ENCODE peak calls at places on chromosome 19, in seven cellular contexts. One of them, this sample, is unnamed.

GRCh38 chr19:40466219-40467006 is at the start of gene SPTBN4:
- DNase-seq in mammary epithelial cell: no peak
- DNase-seq in NT2/D1: no peak
- DNase-seq in DND-41: no peak
- DNase-seq in mesenchymal stem cell: no peak
- DNase-seq in HCT116: no peak
- DNase-seq in endothelial cell of umbilical vein: no peak
- DNase-seq in this sample: no peak

GRCh38 chr19:15583346-15583745 is 31.7 kb upstream of the CYP4F8 start:
- DNase-seq in DND-41: no peak
- DNase-seq in mammary epithelial cell: no peak
- DNase-seq in mesenchymal stem cell: no peak
- DNase-seq in NT2/D1: no peak
- DNase-seq in endothelial cell of umbilical vein: no peak
- DNase-seq in HCT116: no peak
- DNase-seq in this sample: no peak

GRCh38 chr19:4130635-4131438 is 6.9 kb upstream of the MAP2K2 start:
- DNase-seq in mesenchymal stem cell: peak
- DNase-seq in NT2/D1: no peak
- DNase-seq in mammary epithelial cell: peak
- DNase-seq in DND-41: no peak
- DNase-seq in endothelial cell of umbilical vein: no peak
- DNase-seq in HCT116: peak
- DNase-seq in this sample: no peak

GRCh38 chr19:15099017-15099582 is 8.1 kb upstream of the SYDE1 start:
- DNase-seq in NT2/D1: no peak
- DNase-seq in mammary epithelial cell: no peak
- DNase-seq in endothelial cell of umbilical vein: no peak
- DNase-seq in HCT116: no peak
- DNase-seq in DND-41: no peak
- DNase-seq in mesenchymal stem cell: no peak
- DNase-seq in this sample: no peak

GRCh38 chr19:295687-296370 is 4.6 kb upstream of the PLPP2 start:
- DNase-seq in NT2/D1: no peak
- DNase-seq in DND-41: no peak
- DNase-seq in mesenchymal stem cell: no peak
- DNase-seq in HCT116: no peak
- DNase-seq in mammary epithelial cell: no peak
- DNase-seq in endothelial cell of umbilical vein: no peak
- DNase-seq in this sample: no peak

GRCh38 chr19:3458595-3459284 is 21.6 kb downstream of the SMIM24 start:
- DNase-seq in mesenchymal stem cell: peak
- DNase-seq in HCT116: no peak
- DNase-seq in endothelial cell of umbilical vein: no peak
- DNase-seq in mammary epithelial cell: no peak
- DNase-seq in DND-41: no peak
- DNase-seq in NT2/D1: peak
- DNase-seq in this sample: no peak

GRCh38 chr19:35027851-35028599 is 2.2 kb upstream of the SCN1B start:
- DNase-seq in mammary epithelial cell: peak
- DNase-seq in NT2/D1: no peak
- DNase-seq in endothelial cell of umbilical vein: no peak
- DNase-seq in HCT116: no peak
- DNase-seq in DND-41: no peak
- DNase-seq in mesenchymal stem cell: no peak
- DNase-seq in this sample: no peak

GRCh38 chr19:5038631-5039271 is 69.8 kb downstream of the KDM4B start:
- DNase-seq in DND-41: peak
- DNase-seq in mesenchymal stem cell: peak
- DNase-seq in mammary epithelial cell: no peak
- DNase-seq in endothelial cell of umbilical vein: no peak
- DNase-seq in NT2/D1: no peak
- DNase-seq in HCT116: no peak
- DNase-seq in this sample: peak

GRCh38 chr19:48445606-48446481 is at the start of gene GRWD1:
- DNase-seq in DND-41: peak
- DNase-seq in mesenchymal stem cell: peak
- DNase-seq in HCT116: peak
- DNase-seq in mammary epithelial cell: peak
- DNase-seq in endothelial cell of umbilical vein: peak
- DNase-seq in NT2/D1: peak
- DNase-seq in this sample: peak

GRCh38 chr19:2180114-2180513 is 16.4 kb downstream of the DOT1L start:
- DNase-seq in endothelial cell of umbilical vein: no peak
- DNase-seq in HCT116: no peak
- DNase-seq in DND-41: no peak
- DNase-seq in mesenchymal stem cell: no peak
- DNase-seq in NT2/D1: no peak
- DNase-seq in mammary epithelial cell: no peak
- DNase-seq in this sample: no peak

GRCh38 chr19:1232652-1233360 is 5.0 kb downstream of the CBARP start:
- DNase-seq in DND-41: no peak
- DNase-seq in endothelial cell of umbilical vein: peak
- DNase-seq in NT2/D1: no peak
- DNase-seq in mammary epithelial cell: no peak
- DNase-seq in HCT116: no peak
- DNase-seq in mesenchymal stem cell: peak
- DNase-seq in this sample: no peak

GRCh38 chr19:35845215-35846037 is 6.9 kb downstream of the NPHS1 start:
- DNase-seq in mesenchymal stem cell: peak
- DNase-seq in NT2/D1: no peak
- DNase-seq in DND-41: no peak
- DNase-seq in HCT116: peak
- DNase-seq in mammary epithelial cell: no peak
- DNase-seq in endothelial cell of umbilical vein: no peak
- DNase-seq in this sample: no peak

GRCh38 chr19:10037809-10038208 is 24.5 kb downstream of the RDH8 start:
- DNase-seq in HCT116: no peak
- DNase-seq in NT2/D1: no peak
- DNase-seq in mesenchymal stem cell: no peak
- DNase-seq in mammary epithelial cell: no peak
- DNase-seq in DND-41: no peak
- DNase-seq in endothelial cell of umbilical vein: no peak
- DNase-seq in this sample: no peak

GRCh38 chr19:51520710-51521109 is 10.8 kb downstream of the SIGLEC6 start:
- DNase-seq in mammary epithelial cell: no peak
- DNase-seq in endothelial cell of umbilical vein: no peak
- DNase-seq in DND-41: no peak
- DNase-seq in mesenchymal stem cell: no peak
- DNase-seq in HCT116: no peak
- DNase-seq in NT2/D1: no peak
- DNase-seq in this sample: no peak

GRCh38 chr19:6062274-6062673 is 48.0 kb downstream of the RFX2 start:
- DNase-seq in NT2/D1: no peak
- DNase-seq in endothelial cell of umbilical vein: peak
- DNase-seq in mesenchymal stem cell: no peak
- DNase-seq in mammary epithelial cell: no peak
- DNase-seq in HCT116: no peak
- DNase-seq in DND-41: no peak
- DNase-seq in this sample: no peak

DNA sequence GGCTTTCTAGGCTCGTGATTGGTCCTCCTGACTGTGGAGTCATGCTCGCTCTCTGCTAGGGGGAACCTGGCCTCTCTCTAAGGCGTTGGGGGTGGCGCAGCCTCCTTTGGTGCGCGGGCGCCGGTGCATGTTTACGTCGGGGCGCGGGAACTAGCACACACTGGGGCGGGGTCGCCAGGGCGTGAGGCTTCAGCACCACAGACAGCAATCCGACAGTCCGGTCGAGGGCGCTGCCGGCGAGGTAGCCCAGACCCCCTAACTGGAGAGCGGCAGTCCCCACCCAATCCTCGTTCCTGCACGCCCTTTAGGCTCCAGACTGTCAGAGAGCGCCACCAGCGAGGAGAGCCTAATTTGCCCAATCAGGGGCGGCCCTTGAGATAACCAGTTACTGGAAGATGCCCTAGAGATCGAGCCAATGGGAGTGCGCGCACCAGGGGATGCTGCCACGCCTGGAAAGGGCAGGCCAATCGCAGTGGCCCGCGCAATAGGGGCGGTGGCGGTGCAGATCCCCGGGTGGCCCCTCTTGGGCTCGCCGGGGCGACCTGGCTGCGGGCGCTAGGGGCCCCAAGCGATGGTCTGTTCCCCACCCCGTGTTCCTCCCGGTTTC is 1.0 kb upstream of the ELAVL3 start:
- DNase-seq in HCT116: no peak
- DNase-seq in mammary epithelial cell: peak
- DNase-seq in mesenchymal stem cell: peak
- DNase-seq in endothelial cell of umbilical vein: peak
- DNase-seq in NT2/D1: peak
- DNase-seq in DND-41: no peak
- DNase-seq in this sample: peak
- H3K9ac ChIP-seq in HCT116: no peak
- H3K9ac ChIP-seq in mammary epithelial cell: no peak
- H3K9ac ChIP-seq in mesenchymal stem cell: peak
- H3K9ac ChIP-seq in endothelial cell of umbilical vein: no peak
- H3K9ac ChIP-seq in NT2/D1: peak
- H3K9ac ChIP-seq in DND-41: no peak
- H3K9ac ChIP-seq in this sample: peak

GRCh38 chr19:13122275-13122878 is 4.3 kb downstream of the NACC1 start:
- DNase-seq in NT2/D1: no peak
- DNase-seq in HCT116: no peak
- DNase-seq in mesenchymal stem cell: no peak
- DNase-seq in DND-41: no peak
- DNase-seq in mammary epithelial cell: no peak
- DNase-seq in endothelial cell of umbilical vein: no peak
- DNase-seq in this sample: no peak

GRCh38 chr19:13120817-13121216 is 2.8 kb downstream of the NACC1 start:
- DNase-seq in mesenchymal stem cell: peak
- DNase-seq in HCT116: no peak
- DNase-seq in NT2/D1: no peak
- DNase-seq in mammary epithelial cell: no peak
- DNase-seq in endothelial cell of umbilical vein: no peak
- DNase-seq in DND-41: no peak
- DNase-seq in this sample: no peak

GRCh38 chr19:13119654-13120053 is 1.6 kb downstream of the NACC1 start:
- DNase-seq in HCT116: no peak
- DNase-seq in NT2/D1: no peak
- DNase-seq in mesenchymal stem cell: no peak
- DNase-seq in DND-41: no peak
- DNase-seq in mammary epithelial cell: no peak
- DNase-seq in endothelial cell of umbilical vein: no peak
- DNase-seq in this sample: no peak

GRCh38 chr19:13122980-13123957 is 5.2 kb downstream of the NACC1 start:
- DNase-seq in DND-41: no peak
- DNase-seq in mesenchymal stem cell: no peak
- DNase-seq in mammary epithelial cell: no peak
- DNase-seq in endothelial cell of umbilical vein: no peak
- DNase-seq in NT2/D1: no peak
- DNase-seq in HCT116: no peak
- DNase-seq in this sample: no peak

GRCh38 chr19:13121551-13122274 is 3.6 kb downstream of the NACC1 start:
- DNase-seq in mammary epithelial cell: no peak
- DNase-seq in mesenchymal stem cell: no peak
- DNase-seq in HCT116: no peak
- DNase-seq in NT2/D1: no peak
- DNase-seq in DND-41: no peak
- DNase-seq in endothelial cell of umbilical vein: no peak
- DNase-seq in this sample: no peak
- H3K9ac ChIP-seq in mammary epithelial cell: no peak
- H3K9ac ChIP-seq in mesenchymal stem cell: peak
- H3K9ac ChIP-seq in HCT116: no peak
- H3K9ac ChIP-seq in NT2/D1: peak
- H3K9ac ChIP-seq in DND-41: no peak
- H3K9ac ChIP-seq in endothelial cell of umbilical vein: no peak
- H3K9ac ChIP-seq in this sample: no peak

GRCh38 chr19:12913871-12914690 is 5.0 kb downstream of the SYCE2 start:
- DNase-seq in mesenchymal stem cell: no peak
- DNase-seq in NT2/D1: no peak
- DNase-seq in DND-41: peak
- DNase-seq in endothelial cell of umbilical vein: no peak
- DNase-seq in HCT116: no peak
- DNase-seq in mammary epithelial cell: no peak
- DNase-seq in this sample: no peak
- H3K9ac ChIP-seq in mesenchymal stem cell: no peak
- H3K9ac ChIP-seq in NT2/D1: no peak
- H3K9ac ChIP-seq in DND-41: peak
- H3K9ac ChIP-seq in endothelial cell of umbilical vein: no peak
- H3K9ac ChIP-seq in HCT116: no peak
- H3K9ac ChIP-seq in mammary epithelial cell: no peak
- H3K9ac ChIP-seq in this sample: no peak

GRCh38 chr19:8335343-8336071 is 7.6 kb downstream of the KANK3 start:
- DNase-seq in mammary epithelial cell: no peak
- DNase-seq in endothelial cell of umbilical vein: no peak
- DNase-seq in NT2/D1: no peak
- DNase-seq in HCT116: no peak
- DNase-seq in DND-41: no peak
- DNase-seq in mesenchymal stem cell: no peak
- DNase-seq in this sample: peak

GRCh38 chr19:8332976-8333770 is 9.9 kb downstream of the KANK3 start:
- DNase-seq in HCT116: no peak
- DNase-seq in mammary epithelial cell: no peak
- DNase-seq in endothelial cell of umbilical vein: no peak
- DNase-seq in mesenchymal stem cell: no peak
- DNase-seq in NT2/D1: no peak
- DNase-seq in DND-41: no peak
- DNase-seq in this sample: no peak

GRCh38 chr19:8333771-8334457 is 9.1 kb downstream of the KANK3 start:
- DNase-seq in NT2/D1: no peak
- DNase-seq in mammary epithelial cell: no peak
- DNase-seq in HCT116: no peak
- DNase-seq in DND-41: no peak
- DNase-seq in mesenchymal stem cell: no peak
- DNase-seq in endothelial cell of umbilical vein: no peak
- DNase-seq in this sample: no peak

GRCh38 chr19:8336072-8336569 is 6.9 kb downstream of the KANK3 start:
- DNase-seq in NT2/D1: no peak
- DNase-seq in endothelial cell of umbilical vein: no peak
- DNase-seq in HCT116: no peak
- DNase-seq in mammary epithelial cell: no peak
- DNase-seq in mesenchymal stem cell: no peak
- DNase-seq in DND-41: no peak
- DNase-seq in this sample: no peak

DNA sequence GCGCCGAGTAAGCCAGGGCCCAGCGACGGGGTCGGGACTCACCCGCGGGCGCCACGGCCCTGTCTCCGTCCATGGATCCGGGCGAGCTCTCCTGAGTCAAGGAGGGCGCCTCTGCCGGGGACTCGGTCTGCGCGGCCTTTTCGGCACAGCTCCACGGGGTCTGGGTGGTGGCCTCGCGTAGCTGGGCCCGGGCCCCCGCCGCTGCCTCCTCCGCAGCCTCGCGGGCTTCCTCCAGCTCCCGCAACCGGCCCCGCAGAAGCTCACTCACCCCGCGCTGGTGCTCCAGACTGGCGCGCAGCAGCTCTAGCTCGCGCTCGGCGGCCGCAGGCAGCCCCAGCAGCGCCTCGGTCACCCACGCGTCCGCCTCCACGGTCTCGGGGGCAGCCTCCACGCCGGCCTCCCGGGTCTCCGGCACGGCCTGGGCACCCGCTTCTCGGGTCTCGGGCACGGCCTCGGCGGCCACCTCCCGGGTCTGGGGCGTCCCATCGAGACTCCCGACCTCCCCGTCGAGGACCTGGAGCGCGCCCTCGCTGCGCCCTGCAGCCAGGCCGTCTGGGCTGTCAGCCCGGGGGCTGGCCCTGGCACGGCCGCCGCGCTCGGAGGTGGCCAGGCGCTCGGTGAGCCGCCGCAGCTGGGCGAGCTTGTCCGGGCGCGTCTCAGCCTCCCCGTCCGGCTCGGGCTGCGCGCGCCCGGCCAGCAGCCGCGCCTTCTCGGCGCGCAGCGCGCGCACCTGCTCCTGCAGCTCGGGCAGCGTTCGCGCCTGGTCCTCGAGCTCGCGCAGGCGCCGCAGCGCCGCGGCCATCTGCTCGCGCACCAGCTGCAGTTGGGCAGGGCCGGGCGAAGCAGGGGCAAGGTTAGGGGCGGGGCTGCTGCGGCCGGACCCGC is 8.4 kb downstream of the KANK3 start:
- DNase-seq in endothelial cell of umbilical vein: peak
- DNase-seq in HCT116: peak
- DNase-seq in DND-41: no peak
- DNase-seq in mammary epithelial cell: peak
- DNase-seq in mesenchymal stem cell: peak
- DNase-seq in NT2/D1: no peak
- DNase-seq in this sample: no peak
- H3K9ac ChIP-seq in endothelial cell of umbilical vein: no peak
- H3K9ac ChIP-seq in HCT116: peak
- H3K9ac ChIP-seq in DND-41: no peak
- H3K9ac ChIP-seq in mammary epithelial cell: no peak
- H3K9ac ChIP-seq in mesenchymal stem cell: no peak
- H3K9ac ChIP-seq in NT2/D1: peak
- H3K9ac ChIP-seq in this sample: no peak

This sample was measured in Karpas-422.